ENCODE peak calls at places on chromosomes 3 and 15, in ten cellular contexts. K is ascending aorta; M is CD4-positive, alpha-beta memory T cell; J is A549; N is transverse colon; W is mammary epithelial cell; S is H9; V is BE2C; T is ovary; P is OCI-LY7. O is an unnamed sample. For H3K9me3, the result is how much of the 10 kb centered on the place peaks cover.

GRCh38 chr3:99394831-99395733 is 243.3 kb upstream of the COL8A1 start:
- DNase-seq in K (no peak), M (no peak), J (no peak), N (no peak), W (peak), S (no peak), V (no peak), T (no peak), P (no peak), O (no peak)

GRCh38 chr3:89889386-89889785 is 782.0 kb downstream of the EPHA3 start:
- DNase-seq in K (no peak), M (no peak), J (no peak), N (no peak), W (no peak), S (peak), V (no peak), T (no peak), P (no peak), O (no peak)

GRCh38 chr15:95266481-95267061 is 1035.2 kb downstream of the MCTP2 start:
- DNase-seq in K (no peak), M (no peak), J (no peak), N (no peak), W (no peak), S (no peak), V (no peak), T (no peak), P (no peak), O (no peak)

GRCh38 chr3:139248593-139249255 is 95.1 kb upstream of the MRPS22 start:
- DNase-seq in K (no peak), M (no peak), J (no peak), N (no peak), W (no peak), S (no peak), V (no peak), T (no peak), P (no peak), O (no peak)

GRCh38 chr3:42713747-42714146 is 11.1 kb upstream of the HHATL start:
- DNase-seq in K (no peak), M (no peak), J (no peak), N (peak), W (no peak), S (no peak), V (no peak), T (no peak), P (no peak), O (peak)

GRCh38 chr3:69690-70089 is 126.9 kb upstream of the CHL1 start:
- DNase-seq in K (no peak), M (no peak), J (no peak), N (no peak), W (no peak), S (no peak), V (no peak), T (no peak), P (no peak), O (no peak)

GRCh38 chr15:82768414-82769081 is 37.3 kb downstream of the FSD2 start:
- DNase-seq in K (no peak), M (no peak), J (no peak), N (no peak), W (peak), S (no peak), V (no peak), T (no peak), P (no peak), O (no peak)

GRCh38 chr15:88982304-88982945 is 69.2 kb upstream of the MFGE8 start:
- DNase-seq in K (peak), M (no peak), J (peak), N (peak), W (no peak), S (no peak), V (peak), T (no peak), P (peak), O (peak)

GRCh38 chr3:43998841-43999805 is 242.6 kb upstream of the TOPAZ1 start:
- DNase-seq in K (no peak), M (no peak), J (peak), N (no peak), W (peak), S (peak), V (peak), T (no peak), P (peak), O (no peak)

GRCh38 chr3:127525373-127525772 is 65.2 kb downstream of the TPRA1 start:
- DNase-seq in K (no peak), M (no peak), J (peak), N (no peak), W (peak), S (no peak), V (peak), T (no peak), P (no peak), O (peak)

GRCh38 chr3:49805884-49806701 is 3.0 kb downstream of the INKA1 start:
- DNase-seq in K (no peak), M (no peak), J (no peak), N (peak), W (no peak), S (peak), V (peak), T (peak), P (peak), O (no peak)

GRCh38 chr3:194089357-194090177 is 46.4 kb upstream of the HES1 start:
- DNase-seq in K (peak), M (no peak), J (peak), N (peak), W (peak), S (peak), V (no peak), T (peak), P (no peak), O (peak)

GRCh38 chr3:159548675-159549335 is 439.8 kb upstream of the IL12A start:
- DNase-seq in K (no peak), M (no peak), J (no peak), N (no peak), W (peak), S (no peak), V (no peak), T (no peak), P (no peak), O (no peak)

GRCh38 chr15:41544650-41545015 is 576 bp upstream of the RPAP1 start:
- DNase-seq in K (no peak), M (no peak), J (no peak), N (peak), W (no peak), S (no peak), V (no peak), T (peak), P (no peak), O (no peak)

GRCh38 chr3:179558742-179559364 is 3.9 kb upstream of the ACTL6A start:
- DNase-seq in K (no peak), M (peak), J (peak), N (peak), W (peak), S (peak), V (peak), T (no peak), P (peak), O (no peak)

GRCh38 chr3:30872879-30873278 is 21.6 kb downstream of the GADL1 start:
- DNase-seq in K (no peak), M (no peak), J (no peak), N (no peak), W (no peak), S (no peak), V (no peak), T (no peak), P (no peak), O (no peak)

GRCh38 chr3:143001369-143002082 is at the start of gene U2SURP:
- DNase-seq in K (peak), M (peak), J (peak), N (peak), W (peak), S (peak), V (peak), T (peak), P (peak), O (peak)

GRCh38 chr15:76912430-76912829 is 7.3 kb upstream of the SCAPER start:
- DNase-seq in K (no peak), M (no peak), J (no peak), N (no peak), W (no peak), S (no peak), V (no peak), T (no peak), P (no peak), O (no peak)

GRCh38 chr15:93088200-93088980 is 621 bp downstream of the RGMA start:
- DNase-seq in K (no peak), M (peak), J (peak), N (no peak), W (peak), S (peak), V (peak), T (peak), P (no peak), O (no peak)

GRCh38 chr3:108322352-108322751 is 26.0 kb downstream of the HHLA2 start:
- DNase-seq in K (no peak), M (peak), J (no peak), N (no peak), W (no peak), S (no peak), V (no peak), T (no peak), P (peak), O (no peak)

GRCh38 chr3:194170793-194171192 is 34.8 kb downstream of the HES1 start:
- DNase-seq in K (no peak), M (no peak), J (no peak), N (no peak), W (no peak), S (no peak), V (no peak), T (no peak), P (no peak), O (no peak)

GRCh38 chr3:196274585-196274984 is 12.9 kb downstream of the PCYT1A start:
- DNase-seq in K (no peak), M (peak), J (no peak), N (no peak), W (peak), S (no peak), V (no peak), T (no peak), P (no peak), O (no peak)

GRCh38 chr15:90790057-90790456 is 72.9 kb downstream of the BLM start:
- DNase-seq in K (no peak), M (no peak), J (no peak), N (no peak), W (no peak), S (no peak), V (no peak), T (no peak), P (no peak), O (no peak)

GRCh38 chr15:25239471-25240345 is 199.1 kb downstream of the UBE3A start:
- DNase-seq in K (peak), M (no peak), J (no peak), N (no peak), W (no peak), S (no peak), V (no peak), T (no peak), P (no peak), O (no peak)

GRCh38 chr15:25238126-25238525 is 200.7 kb downstream of the UBE3A start:
- DNase-seq in K (no peak), M (no peak), J (no peak), N (no peak), W (no peak), S (no peak), V (no peak), T (no peak), P (no peak), O (no peak)

GRCh38 chr15:25237291-25237978 is 201.4 kb downstream of the UBE3A start:
- DNase-seq in K (no peak), M (no peak), J (no peak), N (no peak), W (no peak), S (no peak), V (no peak), T (no peak), P (no peak), O (no peak)

GRCh38 chr15:25240461-25241021 is 198.3 kb downstream of the UBE3A start:
- DNase-seq in K (peak), M (no peak), J (no peak), N (no peak), W (no peak), S (no peak), V (peak), T (no peak), P (no peak), O (no peak)

DNA sequence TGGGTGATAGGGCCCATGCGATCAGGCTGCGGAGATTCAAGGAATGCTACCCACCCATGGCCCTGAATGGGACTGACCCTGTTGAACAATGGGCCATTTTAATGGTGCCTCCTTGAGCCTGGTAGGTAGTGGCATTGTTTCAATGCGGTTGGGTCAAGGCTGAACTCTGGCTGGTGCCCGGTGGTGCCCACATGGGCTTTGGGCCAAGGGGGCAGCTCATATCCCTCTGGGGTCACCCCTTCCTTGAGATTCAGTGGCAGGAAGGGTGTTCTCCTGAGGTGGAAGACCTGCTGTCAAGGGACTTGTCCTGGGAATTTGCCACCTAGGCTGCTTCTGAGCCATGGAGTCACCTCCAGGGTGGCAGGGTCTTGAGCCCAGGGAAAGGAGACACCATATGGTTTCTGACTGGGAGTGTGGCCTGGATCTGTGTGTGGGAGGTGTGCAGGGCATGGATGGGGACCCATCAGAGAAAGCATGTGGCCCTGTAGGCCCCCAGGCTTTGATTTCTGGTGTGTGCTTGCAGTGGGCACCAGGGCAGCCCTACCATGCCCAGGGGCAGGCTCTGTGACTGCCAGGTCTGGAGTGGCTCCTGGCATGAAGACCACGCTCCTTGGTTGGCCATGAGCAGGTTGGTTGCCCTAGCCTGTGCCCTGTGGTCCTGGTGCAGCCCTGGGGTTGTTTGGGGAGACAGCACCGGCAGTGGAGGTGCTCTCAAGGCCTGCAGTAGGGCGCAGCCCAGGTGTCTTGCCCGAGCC is 199.9 kb downstream of the UBE3A start:
- DNase-seq in K (peak), M (no peak), J (no peak), N (no peak), W (no peak), S (no peak), V (no peak), T (no peak), P (no peak), O (no peak)
- H3K9me3 ChIP-seq in K (under half), M (under half), J (under half), N (under half), W (half or more), S (half or more), V (under half), T (under half), P (under half), O (under half)

DNA sequence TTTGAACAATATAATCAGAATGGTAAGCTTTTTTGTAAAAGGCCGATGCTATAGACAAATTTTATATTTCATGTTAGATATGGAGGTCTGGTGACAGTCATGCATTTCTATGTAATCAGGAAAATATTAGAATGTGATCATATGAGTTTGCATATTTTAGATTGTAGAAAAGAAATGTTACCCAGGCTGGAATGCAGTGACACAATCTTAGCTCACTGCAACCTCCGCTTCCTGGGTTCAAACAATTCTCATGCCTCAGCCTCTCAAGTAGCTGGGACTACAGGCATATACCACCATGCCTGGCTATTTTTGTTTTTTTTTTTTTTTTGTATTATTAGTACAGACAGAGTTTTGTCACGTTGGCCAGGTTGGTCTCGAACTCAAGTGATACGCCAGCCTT is 152.0 kb downstream of the LMLN start:
- DNase-seq in K (no peak), M (no peak), J (no peak), N (no peak), W (no peak), S (no peak), V (no peak), T (no peak), P (no peak), O (no peak)
- H3K9me3 ChIP-seq in K (under half), M (under half), J (under half), N (under half), W (under half), S (under half), V (under half), T (under half), P (under half), O (under half)

GRCh38 chr15:25090073-25090733 is 135.4 kb downstream of the SNRPN start:
- DNase-seq in K (no peak), M (no peak), J (no peak), N (no peak), W (no peak), S (peak), V (no peak), T (no peak), P (no peak), O (peak)
- H3K9me3 ChIP-seq in K (half or more), M (half or more), J (under half), N (under half), W (half or more), S (half or more), V (under half), T (under half), P (under half), O (under half)

GRCh38 chr15:22226034-22226790 is 145.9 kb downstream of the OR4M2 start:
- DNase-seq in K (no peak), M (no peak), J (no peak), N (no peak), W (no peak), S (no peak), V (no peak), T (no peak), P (no peak), O (no peak)

GRCh38 chr15:22231603-22232002 is 151.3 kb downstream of the OR4M2 start:
- DNase-seq in K (no peak), M (no peak), J (no peak), N (no peak), W (no peak), S (no peak), V (no peak), T (no peak), P (no peak), O (no peak)

GRCh38 chr15:22227411-22227810 is 147.1 kb downstream of the OR4M2 start:
- DNase-seq in K (peak), M (no peak), J (no peak), N (no peak), W (no peak), S (no peak), V (no peak), T (no peak), P (no peak), O (no peak)

GRCh38 chr15:22229971-22230815 is 149.9 kb downstream of the OR4M2 start:
- DNase-seq in K (peak), M (no peak), J (no peak), N (no peak), W (no peak), S (no peak), V (no peak), T (no peak), P (no peak), O (no peak)

DNA sequence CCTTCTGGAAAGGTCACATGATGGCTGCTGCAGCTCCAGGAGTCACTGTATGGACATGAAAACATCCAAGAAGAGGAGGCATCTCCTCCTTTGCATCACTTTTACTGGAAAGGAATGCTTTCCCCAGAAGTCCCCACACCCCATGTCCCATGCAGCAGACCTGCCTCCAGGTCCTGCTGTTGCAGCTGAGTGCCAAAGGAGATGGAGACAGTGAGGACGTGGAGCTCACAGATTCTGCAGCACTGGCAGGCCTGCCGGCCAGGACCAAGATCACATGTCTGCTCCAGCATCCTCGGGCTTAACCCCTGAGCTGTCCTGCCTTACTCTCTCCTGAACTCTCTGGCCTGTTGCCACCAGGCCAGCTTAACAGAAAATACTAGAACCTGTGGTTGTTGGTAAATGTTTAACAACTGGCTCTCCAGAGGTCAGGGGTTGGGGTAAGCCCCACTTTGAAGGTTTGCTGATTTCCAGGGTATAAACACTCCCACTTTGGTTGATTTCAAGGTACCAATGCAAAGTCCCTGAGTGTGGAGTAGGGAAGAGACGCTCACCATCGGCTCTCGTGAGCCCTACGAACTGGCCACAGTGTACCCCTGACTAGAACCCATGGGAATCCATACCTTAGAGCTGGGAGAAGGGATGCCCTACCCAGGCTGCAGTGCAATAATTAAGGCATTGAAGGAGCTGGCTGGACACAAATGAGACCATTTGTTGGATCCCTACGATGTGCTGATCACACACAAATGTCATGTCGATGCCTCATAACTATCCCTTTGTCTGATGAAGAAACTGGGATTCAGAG is 147.8 kb downstream of the OR4M2 start:
- DNase-seq in K (peak), M (no peak), J (no peak), N (no peak), W (no peak), S (no peak), V (no peak), T (no peak), P (no peak), O (no peak)
- H3K9me3 ChIP-seq in K (under half), M (under half), J (under half), N (under half), W (under half), S (half or more), V (under half), T (under half), P (under half), O (under half)

GRCh38 chr3:126085841-126086240 is 1.9 kb upstream of the SLC41A3 start:
- DNase-seq in K (no peak), M (no peak), J (no peak), N (no peak), W (no peak), S (no peak), V (no peak), T (no peak), P (no peak), O (no peak)

GRCh38 chr3:126083913-126084514 is at the start of gene SLC41A3:
- DNase-seq in K (peak), M (peak), J (peak), N (peak), W (peak), S (peak), V (peak), T (peak), P (peak), O (peak)

GRCh38 chr3:126085276-126085675 is 1.4 kb upstream of the SLC41A3 start:
- DNase-seq in K (no peak), M (no peak), J (no peak), N (no peak), W (no peak), S (no peak), V (no peak), T (no peak), P (no peak), O (no peak)

GRCh38 chr3:126084667-126085180 is 800 bp upstream of the SLC41A3 start:
- DNase-seq in K (no peak), M (no peak), J (no peak), N (no peak), W (no peak), S (no peak), V (no peak), T (no peak), P (no peak), O (no peak)

DNA sequence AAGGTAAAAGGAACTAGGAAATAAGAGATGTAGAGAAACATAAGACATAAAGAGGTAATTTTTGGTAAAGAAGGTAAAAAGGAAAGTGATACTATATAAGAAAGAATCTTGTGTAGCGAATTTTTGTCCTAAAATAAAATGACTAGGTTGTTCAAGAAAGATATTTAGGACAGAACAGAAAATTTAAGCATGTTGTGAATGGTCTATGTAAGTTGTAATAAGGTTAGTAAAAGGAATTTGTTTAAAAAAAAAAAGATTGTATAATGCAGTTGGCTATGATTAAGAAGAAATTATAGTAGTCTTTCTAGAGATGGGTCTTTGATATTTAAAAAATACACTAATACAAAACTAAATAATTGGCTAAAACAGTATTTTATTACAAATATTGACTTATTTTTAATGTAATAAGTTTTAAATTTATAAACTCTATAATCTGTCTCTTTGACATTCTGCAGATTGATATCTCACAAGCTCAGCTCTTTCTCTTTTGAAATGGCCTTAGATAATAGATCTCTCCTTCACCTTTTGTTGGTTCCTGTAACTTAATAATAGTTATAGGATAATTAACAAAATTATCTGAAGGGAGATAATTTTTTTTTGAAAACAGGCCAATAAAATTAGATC is 3.7 kb upstream of the SLC41A3 start:
- DNase-seq in K (no peak), M (no peak), J (no peak), N (no peak), W (no peak), S (no peak), V (no peak), T (no peak), P (peak), O (no peak)
- H3K9me3 ChIP-seq in K (under half), M (under half), J (under half), N (under half), W (under half), S (under half), V (under half), T (under half), P (under half), O (under half)